ENCODE peak calls at places on chromosomes 6 and 20, in four cellular contexts. Y is nephron progenitor cell, J is astrocyte of the cerebellum, B is GM13977. V is an unnamed sample.

GRCh38 chr20:45309075-45309474 is 976 bp upstream of the MATN4 start:
- DNase-seq in B (no peak), J (no peak), Y (no peak), V (no peak)

GRCh38 chr6:10890151-10890550 is 3.3 kb downstream of the SYCP2L start:
- DNase-seq in B (no peak), J (no peak), Y (no peak), V (no peak)

GRCh38 chr6:30743099-30744053 is 889 bp upstream of the FLOT1 start:
- DNase-seq in Y (no peak), B (peak), J (no peak), V (peak)

GRCh38 chr6:52512199-52512598 is 64.7 kb downstream of the TRAM2 start:
- DNase-seq in J (no peak), Y (no peak), B (no peak), V (no peak)

GRCh38 chr6:9789201-9789600 is 625.7 kb downstream of the TFAP2A start:
- DNase-seq in J (no peak), Y (no peak), B (no peak), V (no peak)

GRCh38 chr6:133432021-133432989 is 191.1 kb downstream of the EYA4 start:
- DNase-seq in Y (peak), B (no peak), J (no peak), V (no peak)

GRCh38 chr6:11769244-11769643 is 9.4 kb downstream of the ADTRP start:
- DNase-seq in B (no peak), Y (no peak), J (no peak), V (no peak)

GRCh38 chr6:107633680-107634141 is 143.8 kb downstream of the SOBP start:
- DNase-seq in Y (no peak), B (no peak), J (no peak), V (no peak)

GRCh38 chr6:68704485-68704884 is 69.4 kb downstream of the ADGRB3 start:
- DNase-seq in B (no peak), Y (no peak), J (no peak), V (no peak)

GRCh38 chr20:25669826-25670422 is 26.7 kb downstream of the ZNF337 start:
- DNase-seq in J (no peak), Y (no peak), B (no peak), V (no peak)

GRCh38 chr20:16747291-16747811 is 807 bp upstream of the OTOR start:
- DNase-seq in Y (no peak), J (no peak), B (no peak), V (no peak)

GRCh38 chr20:61750093-61750492 is 315.6 kb downstream of the TAF4 start:
- DNase-seq in B (no peak), J (no peak), Y (no peak), V (no peak)

GRCh38 chr20:19832875-19833274 is 74.8 kb downstream of the RIN2 start:
- DNase-seq in Y (no peak), J (no peak), B (no peak), V (peak)

GRCh38 chr20:58714340-58714922 is 21.8 kb downstream of the NPEPL1 start:
- DNase-seq in Y (no peak), B (peak), J (no peak), V (no peak)

GRCh38 chr6:34491091-34491430 is 25.2 kb downstream of the PACSIN1 start:
- DNase-seq in Y (no peak), B (no peak), J (no peak), V (no peak)

GRCh38 chr20:51422912-51423667 is 119.4 kb downstream of the NFATC2 start:
- DNase-seq in Y (no peak), J (no peak), B (peak), V (peak)

GRCh38 chr6:80607814-80608391 is 501.4 kb downstream of the BCKDHB start:
- DNase-seq in J (peak), B (no peak), Y (no peak), V (no peak)

GRCh38 chr6:116557863-116558262 is 4.3 kb downstream of the CALHM4 start:
- DNase-seq in J (peak), B (no peak), Y (no peak), V (no peak)

GRCh38 chr6:1965596-1966224 is 279.7 kb downstream of the GMDS start:
- DNase-seq in B (peak), J (no peak), Y (no peak), V (no peak)

GRCh38 chr6:43933111-43933885 is 163.3 kb downstream of the VEGFA start:
- DNase-seq in B (no peak), Y (peak), J (no peak), V (no peak)

GRCh38 chr6:90534337-90535025 is 52.4 kb downstream of the MAP3K7 start:
- DNase-seq in J (no peak), B (no peak), Y (no peak), V (no peak)

GRCh38 chr20:42346771-42347170 is 728.6 kb upstream of the CHD6 start:
- DNase-seq in J (no peak), Y (no peak), B (no peak), V (no peak)

GRCh38 chr6:2952557-2953095 is 18.7 kb downstream of the SERPINB6 start:
- DNase-seq in Y (peak), B (peak), J (peak), V (peak)

GRCh38 chr6:39007575-39007974 is 41.0 kb upstream of the GLP1R start:
- DNase-seq in J (no peak), B (no peak), Y (no peak), V (no peak)

GRCh38 chr6:34154668-34155447 is 9.0 kb upstream of the GRM4 start:
- DNase-seq in Y (peak), J (no peak), B (peak), V (peak)

GRCh38 chr20:1779567-1779966 is 115.6 kb upstream of the SIRPA start:
- DNase-seq in J (no peak), Y (no peak), B (no peak), V (no peak)

GRCh38 chr20:17940447-17940971 is 28.1 kb downstream of the SNX5 start:
- DNase-seq in B (no peak), J (no peak), Y (no peak), V (no peak)

GRCh38 chr6:130452336-130452735 is 86.5 kb downstream of the TMEM200A start:
- DNase-seq in J (no peak), Y (no peak), B (no peak), V (no peak)

GRCh38 chr6:130453230-130453629 is 87.4 kb downstream of the TMEM200A start:
- DNase-seq in J (peak), Y (no peak), B (peak), V (no peak)

GRCh38 chr6:130459316-130459715 is 93.5 kb downstream of the TMEM200A start:
- DNase-seq in Y (no peak), J (no peak), B (no peak), V (no peak)

GRCh38 chr6:130460934-130461333 is 95.1 kb downstream of the TMEM200A start:
- DNase-seq in J (no peak), Y (no peak), B (no peak), V (no peak)

GRCh38 chr6:130457605-130458004 is 91.8 kb downstream of the TMEM200A start:
- DNase-seq in B (no peak), J (no peak), Y (no peak), V (no peak)
- TF ChIP-seq CTCF in B (no peak), J (no peak), Y (no peak), V (no peak)

DNA sequence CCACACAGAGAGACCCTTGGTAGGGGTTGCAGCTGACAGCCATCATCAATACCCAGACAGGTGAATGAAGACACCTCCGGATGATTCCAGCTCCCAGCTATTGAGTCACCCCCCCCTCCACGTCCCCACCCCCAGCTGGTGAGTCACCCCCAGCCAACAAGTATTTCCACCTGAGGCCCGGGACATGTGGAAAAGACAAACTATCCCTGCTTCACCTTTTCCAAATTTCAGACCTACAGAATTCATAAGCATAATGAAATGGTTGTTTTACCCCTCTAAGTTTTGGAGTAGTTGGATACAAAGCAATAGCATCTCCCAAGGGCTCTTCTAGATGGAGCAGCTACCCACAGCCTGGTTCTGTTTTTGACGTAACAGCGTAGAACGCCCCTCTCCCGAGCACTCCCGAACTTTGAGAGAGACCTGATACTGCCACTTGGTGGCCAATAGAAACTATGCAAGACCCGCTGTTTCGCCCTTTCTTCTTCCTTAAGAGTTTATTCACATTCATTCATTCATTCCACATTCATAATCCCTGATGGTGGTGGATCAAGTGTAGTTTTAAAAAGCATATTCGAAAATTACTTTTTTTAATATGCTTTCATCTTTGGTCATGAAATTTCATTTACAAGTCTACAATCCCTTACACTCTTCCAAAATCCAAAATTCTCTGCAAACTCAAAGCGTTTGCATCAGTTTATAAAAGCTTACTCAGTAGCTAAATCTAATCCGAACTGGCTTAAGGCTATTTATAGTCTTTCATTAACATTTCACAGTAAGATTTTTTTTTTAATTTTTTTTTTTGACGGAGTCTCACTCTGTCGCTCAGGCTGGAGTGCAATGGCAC is 15.1 kb upstream of the PPP1R16B start:
- DNase-seq in Y (peak), B (no peak), J (peak), V (peak)
- TF ChIP-seq CTCF in Y (peak), B (peak), J (peak), V (peak)

GRCh38 chr6:158361961-158362634 is 49.8 kb downstream of the TULP4 start:
- DNase-seq in B (no peak), J (no peak), Y (no peak), V (no peak)
- TF ChIP-seq CTCF in B (no peak), J (no peak), Y (no peak), V (no peak)

GRCh38 chr20:3021777-3022176 is 21.6 kb upstream of the GNRH2 start:
- DNase-seq in Y (no peak), J (no peak), B (no peak), V (no peak)

DNA sequence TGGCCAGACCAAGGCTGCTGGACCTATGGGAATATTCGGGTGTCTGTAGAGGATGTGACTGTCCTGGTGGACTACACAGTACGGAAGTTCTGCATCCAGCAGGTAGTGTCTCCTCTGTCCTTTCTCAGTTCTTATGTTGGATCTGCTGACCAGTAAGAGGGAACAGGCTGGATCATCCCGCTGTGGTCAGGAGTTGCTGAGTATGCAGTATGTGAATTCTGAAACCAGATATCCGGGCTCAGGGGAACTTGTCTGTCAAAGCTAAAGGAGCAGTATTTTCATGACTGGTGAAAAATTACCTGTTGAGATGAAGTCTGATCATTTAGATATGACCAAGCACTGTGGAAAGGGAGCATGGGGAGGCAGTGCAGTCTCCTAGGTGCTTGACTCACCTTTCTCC is 22.1 kb upstream of the GNRH2 start:
- DNase-seq in B (no peak), Y (no peak), J (no peak), V (no peak)
- TF ChIP-seq CTCF in B (no peak), Y (no peak), J (no peak), V (no peak)

DNA sequence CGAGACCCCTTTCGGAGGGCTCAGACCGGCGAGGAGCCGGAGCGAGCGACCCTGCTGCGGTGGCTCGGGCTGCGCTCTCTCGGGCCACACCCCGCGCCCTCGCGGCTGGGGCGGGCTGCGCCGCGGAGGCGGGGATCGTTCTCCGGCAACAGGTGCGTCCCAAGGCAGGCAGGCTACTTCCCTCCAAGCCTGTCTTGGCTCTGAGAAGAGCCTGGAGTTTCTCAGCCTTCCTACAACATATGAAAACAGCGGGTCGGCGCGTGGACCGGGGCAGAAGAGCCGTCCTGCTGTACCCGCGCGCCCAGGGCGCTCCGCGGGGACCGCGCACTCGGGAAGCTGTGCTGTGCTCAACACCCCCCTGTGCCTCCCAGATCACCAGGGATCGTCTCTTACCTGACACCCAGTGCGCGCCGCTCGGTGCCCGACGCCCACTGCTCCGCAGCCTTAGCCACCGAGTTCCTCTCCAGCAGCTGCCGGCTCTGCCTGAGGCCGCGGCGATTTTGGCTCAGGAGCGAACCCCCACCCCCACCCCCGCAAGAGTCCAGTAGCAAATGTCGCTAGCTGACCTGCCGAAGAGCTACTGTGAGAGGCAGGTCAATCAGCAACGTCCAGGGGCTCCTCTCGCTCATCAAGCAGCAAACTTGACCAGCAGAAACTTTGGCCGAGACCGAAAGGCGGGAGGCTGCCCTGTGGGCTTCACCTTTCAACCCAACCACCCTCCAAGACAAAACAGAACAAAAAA is 3.7 kb upstream of the OLIG3 start:
- DNase-seq in J (no peak), Y (peak), B (peak), V (peak)
- TF ChIP-seq CTCF in J (no peak), Y (no peak), B (no peak), V (no peak)

DNA sequence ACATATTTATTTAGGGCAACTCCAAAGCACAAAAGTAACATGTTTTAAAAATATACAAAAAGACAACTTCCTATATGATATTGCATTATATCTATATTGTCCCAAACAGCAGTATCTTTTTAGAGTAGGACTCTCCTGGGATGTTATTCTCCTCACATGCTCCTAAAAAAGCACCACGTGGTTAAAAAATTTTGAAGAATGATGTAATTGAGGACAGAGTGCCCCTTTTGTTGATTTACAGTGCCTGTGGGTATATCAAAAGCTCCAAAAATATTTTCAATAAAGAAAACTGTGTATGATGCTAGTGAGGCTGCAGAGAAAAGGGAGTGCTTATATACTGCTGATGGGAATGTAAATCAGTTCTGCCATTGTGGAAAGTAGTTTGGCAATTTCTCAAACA is 130.3 kb upstream of the HDAC2 start:
- DNase-seq in J (no peak), B (no peak), Y (no peak), V (no peak)
- TF ChIP-seq CTCF in J (no peak), B (no peak), Y (no peak), V (no peak)

DNA sequence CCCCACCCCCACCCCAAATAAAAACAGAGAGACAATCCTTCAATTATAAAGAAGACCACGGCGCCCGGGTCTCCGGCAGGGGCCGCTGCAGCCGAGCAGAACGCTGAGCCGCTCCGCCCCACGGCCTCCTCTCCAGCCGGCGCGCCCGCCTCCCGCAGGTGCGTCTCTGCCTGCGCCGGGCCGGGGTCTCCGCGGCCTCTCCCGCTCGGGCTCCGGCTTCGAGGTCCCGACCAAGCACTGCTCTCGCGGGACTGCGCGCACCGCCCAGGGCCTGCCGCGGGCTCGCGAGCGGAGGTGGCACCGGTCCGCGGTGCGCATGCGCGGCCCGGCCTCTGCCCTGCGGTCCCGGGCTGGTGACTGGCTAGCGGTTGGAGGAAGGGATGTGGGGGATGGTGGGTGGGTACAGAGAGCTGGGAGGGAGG is 241 bp upstream of the SIRT5 start:
- DNase-seq in B (peak), Y (peak), J (peak), V (peak)
- TF ChIP-seq CTCF in B (peak), Y (peak), J (peak), V (peak)

DNA sequence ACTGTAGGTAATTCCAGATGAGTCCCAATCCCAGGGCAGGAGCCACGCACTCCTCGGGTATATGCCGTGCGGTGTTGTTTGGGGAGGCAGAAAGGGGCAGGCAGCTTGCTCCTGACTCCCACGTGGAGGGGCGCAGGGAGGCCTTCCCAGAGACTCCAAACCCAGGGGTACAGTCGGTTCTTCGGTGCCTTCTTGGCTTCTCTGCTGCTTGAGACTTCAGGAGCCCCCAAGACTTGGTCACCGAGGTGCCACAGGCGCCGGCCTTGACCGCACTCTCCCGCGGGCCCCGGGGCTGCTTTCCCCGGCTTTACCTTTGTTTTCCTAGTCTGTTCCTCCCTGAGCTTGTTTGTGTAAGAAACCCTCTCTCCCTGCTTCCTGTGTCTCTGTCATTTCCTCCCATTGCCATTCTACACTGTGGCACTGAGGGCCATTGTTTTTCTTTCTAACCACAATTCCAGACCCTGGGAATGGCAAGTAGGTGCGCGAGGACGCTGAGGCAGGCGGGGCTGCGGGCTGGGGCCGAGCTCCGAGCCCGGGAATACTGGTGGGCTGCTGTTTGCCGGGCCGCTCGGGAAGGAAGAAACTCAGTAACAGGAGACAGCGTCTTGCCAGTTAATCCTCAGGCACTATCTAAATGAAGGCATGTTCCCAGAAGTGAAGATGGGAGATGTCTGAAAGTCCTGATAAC is 215.6 kb upstream of the HEY2 start:
- DNase-seq in J (no peak), B (no peak), Y (peak), V (no peak)
- TF ChIP-seq CTCF in J (no peak), B (no peak), Y (no peak), V (no peak)

DNA sequence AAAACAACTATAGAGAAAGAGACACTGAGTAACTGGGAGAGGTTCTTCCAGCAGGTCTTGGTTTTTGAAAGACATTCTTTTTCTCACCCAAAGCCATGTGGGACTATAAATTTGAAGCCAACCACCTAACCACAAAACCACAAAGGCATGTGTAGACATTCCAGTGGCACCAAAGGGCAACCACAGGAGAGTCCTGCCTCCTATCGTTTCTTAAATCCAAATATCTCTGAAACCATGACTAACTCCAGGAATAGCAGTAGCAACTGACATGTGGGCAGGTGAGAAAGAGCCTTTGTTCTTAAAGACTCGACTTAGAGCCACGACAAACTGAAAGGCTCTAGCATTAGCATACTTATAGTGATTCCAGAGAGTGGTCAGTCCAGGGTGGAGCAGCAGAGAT is 9.3 kb upstream of the COL9A1 start:
- DNase-seq in J (peak), B (no peak), Y (no peak), V (no peak)
- TF ChIP-seq CTCF in J (no peak), B (no peak), Y (no peak), V (no peak)